ENCODE peak calls at places on chromosomes 1 and 21, in five cellular contexts. Y is PC-9, M is BJ, V is HepG2, O is cardiac fibroblast. S is an unnamed sample.

GRCh38 chr21:32461503-32461902 is 49.0 kb downstream of the EVA1C start:
- DNase-seq in O (no peak), Y (no peak), V (no peak), M (no peak), S (no peak)

GRCh38 chr1:61452354-61452990 is 272.5 kb downstream of the TM2D1 start:
- DNase-seq in Y (no peak), M (no peak), O (peak; percentile 22), V (no peak), S (no peak)

GRCh38 chr1:83631836-83632235 is 367.1 kb downstream of the TTLL7 start:
- DNase-seq in Y (no peak), O (no peak), M (no peak), V (no peak), S (no peak)

GRCh38 chr1:201501812-201502510 is 5.0 kb downstream of the CSRP1 start:
- DNase-seq in Y (no peak), M (no peak), O (no peak), V (no peak), S (peak; percentile 56)

GRCh38 chr1:75632350-75632949 is 21.5 kb upstream of the SLC44A5 start:
- DNase-seq in V (peak; percentile 28), O (peak; percentile 62), M (no peak), Y (no peak), S (peak; percentile 19)

GRCh38 chr1:2060082-2060481 is 9.9 kb downstream of the PRKCZ start:
- DNase-seq in O (no peak), Y (no peak), V (no peak), M (no peak), S (no peak)

GRCh38 chr1:183571678-183572268 is 18.5 kb downstream of the NCF2 start:
- DNase-seq in Y (peak; percentile 22), M (no peak), V (no peak), O (peak; percentile 26), S (no peak)

GRCh38 chr1:206047271-206047670 is 5.7 kb upstream of the RHEX start:
- DNase-seq in V (no peak), M (no peak), O (no peak), Y (no peak), S (no peak)

GRCh38 chr1:163069142-163069541 is at the start of gene RGS4:
- DNase-seq in Y (no peak), O (peak; percentile 99), M (peak; percentile 75), V (peak; percentile 21), S (peak; percentile 39)

GRCh38 chr1:115031595-115031994 is 2.0 kb downstream of the TSHB start:
- DNase-seq in O (no peak), M (no peak), V (no peak), Y (no peak), S (no peak)

GRCh38 chr1:178649582-178650350 is 75.3 kb upstream of the RALGPS2 start:
- DNase-seq in O (peak; percentile 16), V (no peak), Y (no peak), M (no peak), S (no peak)

GRCh38 chr21:46298083-46298412 is 11.9 kb downstream of the YBEY start:
- DNase-seq in Y (no peak), V (no peak), M (no peak), O (peak; percentile 47), S (no peak)

GRCh38 chr1:162696286-162696862 is 64.1 kb downstream of the DDR2 start:
- DNase-seq in Y (peak; percentile 81), M (peak; percentile 53), O (peak; percentile 84), V (peak; percentile 72), S (peak; percentile 91)

GRCh38 chr21:17782051-17782450 is 37.1 kb downstream of the C21orf91 start:
- DNase-seq in Y (no peak), V (no peak), O (no peak), M (no peak), S (no peak)

GRCh38 chr1:54117815-54118563 is 34.8 kb downstream of the CDCP2 start:
- DNase-seq in O (no peak), Y (peak; percentile 55), M (no peak), V (no peak), S (no peak)

GRCh38 chr1:109161836-109162606 is 48.1 kb downstream of the ELAPOR1 start:
- DNase-seq in O (peak; percentile 76), V (no peak), M (peak; percentile 86), Y (peak; percentile 89), S (no peak)

GRCh38 chr1:91325456-91325855 is 79.2 kb downstream of the HFM1 start:
- DNase-seq in O (no peak), V (no peak), M (no peak), Y (no peak), S (no peak)

GRCh38 chr1:94081566-94082344 is 39.2 kb downstream of the ABCA4 start:
- DNase-seq in V (no peak), Y (peak; percentile 78), M (peak; percentile 73), O (peak; percentile 86), S (no peak)

DNA sequence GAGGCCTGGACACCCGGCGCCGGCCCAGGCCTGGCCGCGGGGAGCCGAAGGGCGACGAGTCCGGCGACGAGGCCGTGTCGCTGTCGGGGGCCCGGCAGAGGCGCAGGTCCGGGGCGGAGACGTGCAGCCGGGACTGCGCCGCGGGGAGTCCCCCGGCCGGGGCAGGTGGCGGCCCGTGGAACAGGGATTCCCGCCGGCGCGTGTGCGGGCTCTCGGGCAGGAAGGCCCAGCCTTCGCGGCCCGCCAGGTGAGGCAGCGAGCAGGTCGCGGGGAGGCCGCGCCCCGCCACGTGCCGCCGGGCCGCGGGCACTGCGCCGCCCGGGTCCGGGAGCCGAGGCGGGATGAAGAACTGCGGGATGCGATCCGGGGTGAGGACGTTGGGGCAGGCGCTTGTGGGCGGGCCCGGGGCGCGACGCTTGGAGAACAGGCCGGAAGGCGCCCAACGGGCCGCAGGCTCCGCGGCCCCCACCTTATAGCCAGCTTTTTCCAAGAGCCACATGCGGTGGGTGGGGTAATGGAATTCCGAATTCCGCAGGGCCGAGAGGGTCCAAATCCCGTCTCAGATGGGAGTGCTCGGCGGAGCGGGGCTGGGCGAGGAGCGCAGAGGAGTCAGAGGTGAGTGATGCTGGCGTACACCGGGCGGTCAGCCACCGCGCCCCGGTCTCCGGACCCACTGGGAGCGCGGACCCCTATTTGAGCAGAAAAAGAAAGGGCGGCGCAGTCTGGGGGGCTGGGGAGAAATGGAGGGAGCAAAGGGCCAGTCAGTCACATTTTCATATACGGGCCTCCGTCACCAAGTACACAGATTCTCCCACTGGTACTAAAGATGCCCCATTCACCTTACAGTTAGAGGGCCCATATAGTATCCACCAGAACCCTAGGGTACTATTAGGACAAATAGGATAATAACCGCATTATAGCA is 868 bp downstream of the C2CD4D start:
- DNase-seq in O (no peak), V (no peak), M (no peak), Y (peak; percentile 31), S (no peak)
- H3K4me3 ChIP-seq in O (peak overlapping the region; percentile 11), V (no peak overlapping the region), M (peak overlapping the region; percentile 27), Y (peak overlapping the region; percentile 57), S (peak overlapping the region; percentile 61)

GRCh38 chr1:211830330-211831142 is at the start of gene LPGAT1:
- DNase-seq in V (peak; percentile 24), Y (no peak), O (peak; percentile 62), M (no peak), S (no peak)
- TF ChIP-seq CTCF in V (peak; percentile 84), Y (peak; percentile 62), O (peak; percentile 16), M (peak; percentile 40), S (peak; percentile 76)

GRCh38 chr1:43969416-43969745 is 429 bp upstream of the DPH2 start:
- DNase-seq in Y (no peak), O (no peak), M (no peak), V (no peak), S (no peak)
- H3K4me3 ChIP-seq in Y (peak overlapping the region; percentile 100), O (no peak overlapping the region), M (no peak overlapping the region), V (peak overlapping the region; percentile 11), S (peak overlapping the region; percentile 99)

DNA sequence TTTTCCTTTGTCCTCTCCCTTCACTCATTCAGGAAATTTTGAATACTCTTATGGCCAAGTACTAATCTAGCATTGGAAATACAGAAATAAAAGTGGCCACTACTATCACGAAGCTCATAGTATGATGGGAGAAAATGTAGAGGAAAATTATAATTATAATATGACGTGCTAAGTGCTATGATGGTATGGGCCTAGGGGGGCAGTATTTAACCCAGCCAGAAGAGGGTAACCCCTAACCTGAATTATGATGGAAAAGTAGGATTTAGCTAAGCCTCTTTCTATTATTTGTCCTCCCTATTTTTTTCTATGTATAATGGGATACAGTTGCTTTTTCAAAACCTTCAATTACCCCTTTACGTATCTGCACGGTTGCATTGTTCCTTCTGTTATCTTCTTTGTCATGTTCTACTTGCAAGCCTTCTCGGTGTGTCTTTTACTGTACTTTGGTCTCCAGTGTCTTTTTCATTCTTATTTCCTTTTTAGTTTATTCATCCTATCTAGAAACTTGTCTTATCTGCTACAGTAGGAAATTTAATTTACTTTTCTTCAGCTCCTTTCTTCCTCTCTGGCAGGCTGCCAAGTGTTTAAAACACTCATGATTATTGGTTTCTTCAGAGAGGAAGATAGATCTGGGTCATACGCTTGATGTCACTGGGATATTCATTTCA is 88.8 kb upstream of the GPR52 start:
- DNase-seq in O (peak; percentile 6), V (no peak), Y (no peak), M (no peak), S (no peak)
- TF ChIP-seq CTCF in O (no peak), V (no peak), Y (no peak), M (no peak), S (no peak)

S was measured in LNCaP clone FGC.